ENCODE peak calls at places on chromosomes 2 and 18, in ten cellular contexts. B is lower leg skin, Z is H1, T is stomach, A is heart left ventricle, X is HCT116, U is K562, D is A549, L is Peyer's patch, S is ovary. P is an unnamed sample.

GRCh38 chr2:57075226-57075625 is 891.4 kb downstream of the CCDC85A start:
- DNase-seq in X (no peak), L (no peak), U (no peak), B (no peak), A (no peak), S (no peak), D (no peak), Z (no peak), T (no peak), P (no peak)

GRCh38 chr2:128264881-128265607 is 53.6 kb downstream of the HS6ST1 start:
- DNase-seq in S (no peak), U (no peak), Z (no peak), L (no peak), D (no peak), X (no peak), A (no peak), T (no peak), B (peak; percentile 46), P (no peak)

GRCh38 chr18:45775241-45775676 is 50.2 kb upstream of the SIGLEC15 start:
- DNase-seq in Z (peak; percentile 75), U (peak; percentile 38), S (peak; percentile 61), T (peak; percentile 77), D (peak; percentile 85), A (peak; percentile 88), B (peak; percentile 94), L (peak; percentile 74), X (peak; percentile 69), P (peak; percentile 50)

GRCh38 chr2:121140734-121141133 is 144.3 kb downstream of the TFCP2L1 start:
- DNase-seq in B (no peak), D (no peak), X (no peak), A (no peak), U (no peak), L (no peak), T (no peak), S (no peak), Z (no peak), P (no peak)

GRCh38 chr2:181857471-181857870 is 34.1 kb upstream of the ITPRID2 start:
- DNase-seq in A (no peak), L (no peak), Z (no peak), T (no peak), U (no peak), D (peak; percentile 54), S (no peak), X (peak; percentile 27), B (no peak), P (no peak)

GRCh38 chr2:1564506-1564905 is 151.2 kb downstream of the TPO start:
- DNase-seq in B (peak; percentile 81), U (no peak), L (no peak), X (no peak), D (no peak), A (peak; percentile 60), Z (no peak), T (no peak), S (no peak), P (no peak)

GRCh38 chr18:50119363-50119762 is 75.6 kb downstream of the MYO5B start:
- DNase-seq in A (no peak), B (no peak), D (no peak), X (no peak), T (no peak), U (no peak), L (no peak), Z (no peak), S (no peak), P (no peak)

GRCh38 chr18:23703057-23703986 is 14.1 kb downstream of the LAMA3 start:
- DNase-seq in A (no peak), U (peak; percentile 51), D (peak; percentile 79), Z (no peak), T (no peak), L (no peak), B (no peak), X (peak; percentile 71), S (no peak), P (peak; percentile 45)

GRCh38 chr2:101300164-101300563 is 8.3 kb downstream of the RNF149 start:
- DNase-seq in D (no peak), T (no peak), S (no peak), U (no peak), A (no peak), Z (no peak), L (no peak), B (no peak), X (no peak), P (no peak)

GRCh38 chr18:23499571-23499889 is 3.8 kb upstream of the RMC1 start:
- DNase-seq in B (no peak), S (no peak), U (no peak), Z (no peak), X (no peak), A (no peak), L (no peak), T (no peak), D (no peak), P (no peak)

GRCh38 chr2:205642562-205643350 is 39.5 kb upstream of the NRP2 start:
- DNase-seq in X (no peak), A (no peak), T (no peak), B (peak; percentile 26), U (no peak), L (no peak), Z (no peak), D (no peak), S (no peak), P (no peak)

GRCh38 chr2:46451131-46451711 is 28.1 kb upstream of the TMEM247 start:
- DNase-seq in U (no peak), S (no peak), Z (no peak), D (no peak), T (no peak), A (no peak), B (no peak), L (no peak), X (no peak), P (no peak)

GRCh38 chr2:197165020-197165419 is 145.6 kb downstream of the ANKRD44 start:
- DNase-seq in D (no peak), Z (no peak), A (no peak), S (no peak), L (no peak), X (no peak), T (no peak), B (no peak), U (no peak), P (no peak)

GRCh38 chr2:237859533-237860272 is at the start of gene RAMP1:
- DNase-seq in T (no peak), S (no peak), Z (no peak), A (peak; percentile 70), B (no peak), U (no peak), L (peak; percentile 62), X (no peak), D (no peak), P (no peak)

GRCh38 chr2:72863046-72863445 is 24.2 kb upstream of the SPR start:
- DNase-seq in T (no peak), X (no peak), L (no peak), U (no peak), S (no peak), A (no peak), B (no peak), D (no peak), Z (peak; percentile 74), P (no peak)

GRCh38 chr2:72859831-72860262 is 27.4 kb upstream of the SPR start:
- DNase-seq in S (peak; percentile 52), X (peak; percentile 77), D (peak; percentile 80), Z (peak; percentile 79), A (no peak), L (no peak), B (no peak), U (peak; percentile 74), T (peak; percentile 79), P (no peak)

GRCh38 chr2:72862239-72862988 is 24.8 kb upstream of the SPR start:
- DNase-seq in Z (peak; percentile 98), X (peak; percentile 86), B (peak; percentile 97), D (peak; percentile 93), L (peak; percentile 92), A (peak; percentile 94), S (peak; percentile 87), U (peak; percentile 93), T (peak; percentile 91), P (peak; percentile 90)

DNA sequence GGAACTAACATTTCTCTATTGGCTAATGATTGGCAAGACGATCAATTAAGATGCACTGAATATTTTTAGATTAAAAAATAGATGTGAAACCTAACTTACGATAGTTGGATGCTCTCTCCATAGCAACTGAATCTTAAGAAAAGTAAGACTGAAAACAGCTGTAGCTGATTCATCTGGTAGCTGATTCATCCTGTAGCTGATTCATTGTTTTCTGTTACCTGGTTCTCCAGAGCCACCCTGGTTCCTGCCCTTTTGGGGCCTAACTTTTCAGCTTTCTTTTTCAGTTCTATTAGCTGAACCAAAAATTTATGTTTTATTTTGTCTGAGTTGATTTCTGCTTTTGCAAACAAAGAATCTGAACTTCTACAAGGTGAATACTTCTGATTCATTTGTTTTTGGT is 22.7 kb upstream of the SPR start:
- DNase-seq in A (no peak), X (no peak), Z (no peak), S (no peak), B (no peak), D (peak; percentile 28), L (no peak), T (no peak), U (no peak), P (no peak)
- TF ChIP-seq POLR2A in A (no peak), X (no peak), Z (no peak), S (no peak), B (no peak), D (no peak), L (no peak), T (no peak), U (no peak), P (no peak)

GRCh38 chr18:44582432-44582831 is 98.3 kb upstream of the SETBP1 start:
- DNase-seq in D (no peak), U (no peak), Z (no peak), S (no peak), T (no peak), A (no peak), L (no peak), B (no peak), X (no peak), P (no peak)
- H3K4me3 ChIP-seq in D (no peak overlapping the region), U (no peak overlapping the region), Z (no peak overlapping the region), S (no peak overlapping the region), T (no peak overlapping the region), A (no peak overlapping the region), L (no peak overlapping the region), B (no peak overlapping the region), X (no peak overlapping the region), P (no peak overlapping the region)

GRCh38 chr2:114201781-114202180 is 240.7 kb upstream of the DPP10 start:
- DNase-seq in U (peak; percentile 3), L (no peak), X (no peak), A (no peak), S (no peak), Z (no peak), B (no peak), T (no peak), D (no peak), P (no peak)
- TF ChIP-seq CTCF in U (no peak), L (no peak), X (no peak), A (no peak), S (no peak), Z (peak; percentile 47), B (no peak), T (no peak), D (no peak), P (peak; percentile 21)

GRCh38 chr2:33492735-33493134 is 16.3 kb downstream of the RASGRP3 start:
- DNase-seq in D (no peak), A (no peak), T (no peak), Z (no peak), S (no peak), L (no peak), U (no peak), B (no peak), X (no peak), P (no peak)
- TF ChIP-seq POLR2A in D (no peak), A (no peak), T (no peak), Z (no peak), S (no peak), L (no peak), U (no peak), B (no peak), X (no peak), P (no peak)

GRCh38 chr18:57439617-57439975 is 4.4 kb downstream of the ONECUT2 start:
- DNase-seq in A (no peak), B (no peak), S (no peak), Z (peak; percentile 87), X (no peak), D (no peak), T (no peak), U (no peak), L (no peak), P (no peak)
- H3K4me3 ChIP-seq in A (no peak overlapping the region), B (no peak overlapping the region), S (no peak overlapping the region), Z (peak overlapping the region; percentile 8), X (no peak overlapping the region), D (no peak overlapping the region), T (peak overlapping the region; percentile 4), U (no peak overlapping the region), L (no peak overlapping the region), P (no peak overlapping the region)

P was measured in right lobe of liver.